ENCODE peak calls at places on chromosomes 1 and 21, in five cellular contexts. E, G, W, I and M are unnamed samples.

GRCh38 chr1:210663730-210664573 is 335.2 kb downstream of the HHAT start:
- DNase-seq in I (no peak), G (no peak), E (no peak), W (no peak), M (no peak)

GRCh38 chr1:51270751-51271150 is 34.7 kb downstream of the RNF11 start:
- DNase-seq in I (peak), G (no peak), E (peak), W (no peak), M (no peak)

GRCh38 chr21:31862078-31862477 is 10.7 kb upstream of the HUNK start:
- DNase-seq in G (no peak), I (no peak), W (no peak), E (no peak), M (no peak)

GRCh38 chr1:8015809-8016165 is 10.3 kb downstream of the ERRFI1 start:
- DNase-seq in G (no peak), I (no peak), E (peak), W (peak), M (no peak)

GRCh38 chr1:61254629-61255323 is 172.4 kb downstream of the NFIA start:
- DNase-seq in E (peak), G (peak), W (no peak), I (peak), M (peak)

GRCh38 chr1:17849216-17849615 is 94.1 kb downstream of the ACTL8 start:
- DNase-seq in I (no peak), G (peak), W (no peak), E (peak), M (no peak)

GRCh38 chr1:153485880-153486279 is 25.4 kb upstream of the S100A7 start:
- DNase-seq in W (no peak), E (peak), I (no peak), G (no peak), M (peak)

GRCh38 chr1:21574464-21575151 is 65.4 kb downstream of the ALPL start:
- DNase-seq in I (no peak), E (peak), G (no peak), W (peak), M (no peak)

GRCh38 chr1:91846007-91846620 is 39.8 kb downstream of the TGFBR3 start:
- DNase-seq in I (no peak), E (peak), W (no peak), G (peak), M (no peak)

GRCh38 chr1:92186081-92186480 is 31.6 kb upstream of the C1orf146 start:
- DNase-seq in G (peak), W (no peak), E (no peak), I (peak), M (no peak)

GRCh38 chr1:45820797-45821196 is 17.4 kb downstream of the MAST2 start:
- DNase-seq in W (no peak), I (no peak), G (no peak), E (no peak), M (no peak)